ENCODE peak calls at places on chromosomes 5 and 9, in five cellular contexts. One of them, this sample, is unnamed.

GRCh38 chr5:89703799-89704198 is 705.8 kb downstream of the CETN3 start:
- DNase-seq in Daoy: peak; percentile 28
- DNase-seq in GDM1: no peak
- DNase-seq in stimulated activated CD8-positive, alpha-beta memory T cell treated with anti-CD3 and anti-CD28 coated beads, Interleukin-15, amount 100 ng/mL, for 4 hours: no peak
- DNase-seq in T-helper 9 cell: no peak
- DNase-seq in this sample: no peak

GRCh38 chr5:15004506-15004905 is 132.9 kb upstream of the ANKH start:
- DNase-seq in stimulated activated CD8-positive, alpha-beta memory T cell treated with anti-CD3 and anti-CD28 coated beads, Interleukin-15, amount 100 ng/mL, for 4 hours: no peak
- DNase-seq in Daoy: no peak
- DNase-seq in T-helper 9 cell: no peak
- DNase-seq in GDM1: no peak
- DNase-seq in this sample: no peak

GRCh38 chr5:14199902-14200301 is 56.8 kb downstream of the TRIO start:
- DNase-seq in Daoy: no peak
- DNase-seq in GDM1: no peak
- DNase-seq in stimulated activated CD8-positive, alpha-beta memory T cell treated with anti-CD3 and anti-CD28 coated beads, Interleukin-15, amount 100 ng/mL, for 4 hours: no peak
- DNase-seq in T-helper 9 cell: no peak
- DNase-seq in this sample: no peak

GRCh38 chr5:145118109-145118508 is 717.0 kb downstream of the PRELID2 start:
- DNase-seq in Daoy: no peak
- DNase-seq in T-helper 9 cell: no peak
- DNase-seq in GDM1: no peak
- DNase-seq in stimulated activated CD8-positive, alpha-beta memory T cell treated with anti-CD3 and anti-CD28 coated beads, Interleukin-15, amount 100 ng/mL, for 4 hours: no peak
- DNase-seq in this sample: no peak

GRCh38 chr5:37304888-37305287 is 55.7 kb upstream of the CPLANE1 start:
- DNase-seq in GDM1: no peak
- DNase-seq in Daoy: no peak
- DNase-seq in T-helper 9 cell: no peak
- DNase-seq in stimulated activated CD8-positive, alpha-beta memory T cell treated with anti-CD3 and anti-CD28 coated beads, Interleukin-15, amount 100 ng/mL, for 4 hours: no peak
- DNase-seq in this sample: no peak

GRCh38 chr9:129439242-129439641 is 181.7 kb downstream of the C9orf50 start:
- DNase-seq in stimulated activated CD8-positive, alpha-beta memory T cell treated with anti-CD3 and anti-CD28 coated beads, Interleukin-15, amount 100 ng/mL, for 4 hours: no peak
- DNase-seq in GDM1: no peak
- DNase-seq in Daoy: no peak
- DNase-seq in T-helper 9 cell: no peak
- DNase-seq in this sample: no peak

GRCh38 chr5:56047448-56047847 is 52.7 kb upstream of the IL6ST start:
- DNase-seq in GDM1: no peak
- DNase-seq in Daoy: no peak
- DNase-seq in T-helper 9 cell: no peak
- DNase-seq in stimulated activated CD8-positive, alpha-beta memory T cell treated with anti-CD3 and anti-CD28 coated beads, Interleukin-15, amount 100 ng/mL, for 4 hours: no peak
- DNase-seq in this sample: no peak

GRCh38 chr5:38576442-38576841 is 20.0 kb upstream of the LIFR start:
- DNase-seq in Daoy: no peak
- DNase-seq in stimulated activated CD8-positive, alpha-beta memory T cell treated with anti-CD3 and anti-CD28 coated beads, Interleukin-15, amount 100 ng/mL, for 4 hours: no peak
- DNase-seq in T-helper 9 cell: no peak
- DNase-seq in GDM1: no peak
- DNase-seq in this sample: no peak

GRCh38 chr5:135203019-135203418 is 169.0 kb upstream of the PITX1 start:
- DNase-seq in GDM1: no peak
- DNase-seq in T-helper 9 cell: no peak
- DNase-seq in Daoy: no peak
- DNase-seq in stimulated activated CD8-positive, alpha-beta memory T cell treated with anti-CD3 and anti-CD28 coated beads, Interleukin-15, amount 100 ng/mL, for 4 hours: no peak
- DNase-seq in this sample: no peak

GRCh38 chr5:155004138-155004744 is 9.3 kb upstream of the KIF4B start:
- DNase-seq in GDM1: no peak
- DNase-seq in T-helper 9 cell: no peak
- DNase-seq in stimulated activated CD8-positive, alpha-beta memory T cell treated with anti-CD3 and anti-CD28 coated beads, Interleukin-15, amount 100 ng/mL, for 4 hours: no peak
- DNase-seq in Daoy: peak; percentile 21
- DNase-seq in this sample: no peak

GRCh38 chr5:96651948-96652753 is 10.0 kb upstream of the CAST start:
- DNase-seq in T-helper 9 cell: no peak
- DNase-seq in stimulated activated CD8-positive, alpha-beta memory T cell treated with anti-CD3 and anti-CD28 coated beads, Interleukin-15, amount 100 ng/mL, for 4 hours: no peak
- DNase-seq in GDM1: no peak
- DNase-seq in Daoy: peak; percentile 43
- DNase-seq in this sample: no peak

GRCh38 chr5:56494300-56494704 is 261.2 kb upstream of the ANKRD55 start:
- DNase-seq in stimulated activated CD8-positive, alpha-beta memory T cell treated with anti-CD3 and anti-CD28 coated beads, Interleukin-15, amount 100 ng/mL, for 4 hours: no peak
- DNase-seq in T-helper 9 cell: no peak
- DNase-seq in GDM1: no peak
- DNase-seq in Daoy: peak; percentile 7
- DNase-seq in this sample: no peak

GRCh38 chr9:106934424-106934823 is 71.5 kb downstream of the ZNF462 start:
- DNase-seq in T-helper 9 cell: no peak
- DNase-seq in GDM1: no peak
- DNase-seq in Daoy: no peak
- DNase-seq in stimulated activated CD8-positive, alpha-beta memory T cell treated with anti-CD3 and anti-CD28 coated beads, Interleukin-15, amount 100 ng/mL, for 4 hours: no peak
- DNase-seq in this sample: no peak

This sample was measured in GF-D8.